ENCODE peak calls at places on chromosomes 5 and 9, in eight cellular contexts. N, B, L, G, Q, I, E and T are unnamed samples.

GRCh38 chr9:127541865-127542264 is 70.2 kb upstream of the STXBP1 start:
- DNase-seq in L (no peak), G (no peak), I (no peak), E (no peak), B (no peak), N (no peak), Q (no peak), T (no peak)

GRCh38 chr9:806285-807156 is 35.0 kb upstream of the DMRT1 start:
- DNase-seq in B (no peak), I (no peak), E (no peak), G (peak), L (no peak), Q (peak), N (peak), T (peak)

GRCh38 chr5:132365213-132365612 is 4.3 kb upstream of the SLC22A5 start:
- DNase-seq in G (peak), E (no peak), Q (no peak), B (no peak), N (no peak), I (no peak), L (peak), T (no peak)

GRCh38 chr5:98568336-98568735 is 205.1 kb upstream of the RGMB start:
- DNase-seq in N (no peak), E (no peak), I (no peak), L (no peak), B (no peak), Q (no peak), G (peak), T (no peak)

GRCh38 chr5:17149786-17150185 is 67.6 kb upstream of the BASP1 start:
- DNase-seq in B (no peak), Q (no peak), G (no peak), N (no peak), L (no peak), I (no peak), E (no peak), T (no peak)

GRCh38 chr5:32352685-32353084 is 39.9 kb upstream of the MTMR12 start:
- DNase-seq in E (no peak), L (no peak), G (no peak), Q (no peak), N (no peak), I (no peak), B (no peak), T (no peak)

GRCh38 chr9:83132768-83133167 is 69.8 kb upstream of the RASEF start:
- DNase-seq in B (no peak), G (no peak), Q (no peak), L (no peak), N (no peak), E (no peak), I (no peak), T (peak)

GRCh38 chr5:142186821-142187594 is 78.4 kb downstream of the NDFIP1 start:
- DNase-seq in Q (no peak), L (no peak), B (no peak), E (no peak), N (no peak), G (no peak), I (no peak), T (peak)

GRCh38 chr9:135504262-135505229 is 4.1 kb downstream of the MRPS2 start:
- DNase-seq in L (no peak), E (peak), N (peak), G (peak), I (peak), B (peak), Q (peak), T (peak)

GRCh38 chr5:99644822-99645221 is 716.0 kb upstream of the CHD1 start:
- DNase-seq in B (no peak), Q (no peak), L (no peak), N (peak), I (no peak), G (no peak), E (no peak), T (peak)

GRCh38 chr5:18882162-18882561 is 1105.8 kb downstream of the CDH18 start:
- DNase-seq in B (no peak), Q (no peak), I (no peak), L (peak), G (no peak), N (no peak), E (peak), T (no peak)

GRCh38 chr9:106862115-106862945 is 636 bp upstream of the ZNF462 start:
- DNase-seq in I (peak), B (no peak), E (no peak), L (no peak), G (peak), Q (no peak), N (no peak), T (peak)

GRCh38 chr9:126342621-126343031 is 16.0 kb downstream of the MVB12B start:
- DNase-seq in N (no peak), E (no peak), G (no peak), I (no peak), B (no peak), Q (no peak), L (no peak), T (no peak)

GRCh38 chr9:34158362-34158869 is 20.4 kb upstream of the UBAP1 start:
- DNase-seq in G (peak), Q (no peak), N (no peak), L (peak), I (peak), B (no peak), E (no peak), T (peak)

GRCh38 chr5:14035859-14036440 is 91.5 kb upstream of the DNAH5 start:
- DNase-seq in B (no peak), G (peak), I (no peak), N (peak), E (no peak), L (peak), Q (no peak), T (peak)

GRCh38 chr9:84154320-84154719 is 173.7 kb downstream of the RMI1 start:
- DNase-seq in B (no peak), G (peak), I (no peak), E (no peak), L (no peak), N (no peak), Q (no peak), T (no peak)

GRCh38 chr5:1910861-1911772 is 28.4 kb upstream of the IRX4 start:
- DNase-seq in E (no peak), B (no peak), N (no peak), I (no peak), L (no peak), G (no peak), Q (no peak), T (no peak)

GRCh38 chr5:10595678-10596309 is 31.9 kb downstream of the ANKRD33B start:
- DNase-seq in B (no peak), N (peak), L (peak), E (no peak), Q (no peak), I (no peak), G (peak), T (peak)

GRCh38 chr5:128927644-128928043 is 37.6 kb upstream of the SLC27A6 start:
- DNase-seq in E (no peak), L (no peak), N (no peak), G (no peak), B (no peak), Q (no peak), I (no peak), T (peak)

GRCh38 chr5:123597018-123597417 is 85.0 kb downstream of the CSNK1G3 start:
- DNase-seq in E (no peak), I (no peak), Q (no peak), B (no peak), N (no peak), L (no peak), G (no peak), T (no peak)